ENCODE peak calls at places on chromosomes 2 and 18, in nine cellular contexts. One of them, this sample, is unnamed.

GRCh38 chr2:101374821-101375561 is 12.3 kb downstream of the CREG2 start:
- DNase-seq in AG04450: no peak
- DNase-seq in AG10803: no peak
- DNase-seq in breast epithelium: no peak
- DNase-seq in RWPE2: no peak
- DNase-seq in heart right ventricle: no peak
- DNase-seq in endothelial cell of umbilical vein: no peak
- DNase-seq in transverse colon: no peak
- DNase-seq in lower lobe of right lung: no peak
- DNase-seq in this sample: no peak

GRCh38 chr2:102109016-102109415 is 33.5 kb upstream of the IL1R1 start:
- DNase-seq in AG04450: no peak
- DNase-seq in AG10803: no peak
- DNase-seq in breast epithelium: no peak
- DNase-seq in RWPE2: no peak
- DNase-seq in heart right ventricle: no peak
- DNase-seq in endothelial cell of umbilical vein: no peak
- DNase-seq in transverse colon: no peak
- DNase-seq in lower lobe of right lung: no peak
- DNase-seq in this sample: no peak

GRCh38 chr18:10453885-10454772 is at the start of gene APCDD1:
- DNase-seq in AG04450: no peak
- DNase-seq in AG10803: no peak
- DNase-seq in breast epithelium: peak; percentile 63
- DNase-seq in RWPE2: no peak
- DNase-seq in heart right ventricle: peak; percentile 67
- DNase-seq in endothelial cell of umbilical vein: no peak
- DNase-seq in transverse colon: peak; percentile 45
- DNase-seq in lower lobe of right lung: peak; percentile 80
- DNase-seq in this sample: no peak

GRCh38 chr2:74238879-74239278 is 40.5 kb downstream of the MTHFD2 start:
- DNase-seq in AG04450: no peak
- DNase-seq in AG10803: peak; percentile 72
- DNase-seq in breast epithelium: no peak
- DNase-seq in RWPE2: no peak
- DNase-seq in heart right ventricle: no peak
- DNase-seq in endothelial cell of umbilical vein: peak; percentile 8
- DNase-seq in transverse colon: no peak
- DNase-seq in lower lobe of right lung: no peak
- DNase-seq in this sample: no peak

GRCh38 chr2:188678921-188679320 is 295.3 kb upstream of the COL3A1 start:
- DNase-seq in AG04450: no peak
- DNase-seq in AG10803: peak; percentile 75
- DNase-seq in breast epithelium: no peak
- DNase-seq in RWPE2: no peak
- DNase-seq in heart right ventricle: no peak
- DNase-seq in endothelial cell of umbilical vein: no peak
- DNase-seq in transverse colon: no peak
- DNase-seq in lower lobe of right lung: no peak
- DNase-seq in this sample: no peak

GRCh38 chr2:98648451-98648850 is 40.1 kb downstream of the UNC50 start:
- DNase-seq in AG04450: no peak
- DNase-seq in AG10803: no peak
- DNase-seq in breast epithelium: no peak
- DNase-seq in RWPE2: no peak
- DNase-seq in heart right ventricle: no peak
- DNase-seq in endothelial cell of umbilical vein: no peak
- DNase-seq in transverse colon: no peak
- DNase-seq in lower lobe of right lung: no peak
- DNase-seq in this sample: no peak

GRCh38 chr18:62991389-62991788 is 276.0 kb downstream of the PHLPP1 start:
- DNase-seq in AG04450: no peak
- DNase-seq in AG10803: no peak
- DNase-seq in breast epithelium: no peak
- DNase-seq in RWPE2: no peak
- DNase-seq in heart right ventricle: no peak
- DNase-seq in endothelial cell of umbilical vein: no peak
- DNase-seq in transverse colon: no peak
- DNase-seq in lower lobe of right lung: no peak
- DNase-seq in this sample: no peak

GRCh38 chr2:239947361-239948045 is 77.6 kb downstream of the NDUFA10 start:
- DNase-seq in AG04450: no peak
- DNase-seq in AG10803: no peak
- DNase-seq in breast epithelium: peak; percentile 46
- DNase-seq in RWPE2: peak; percentile 21
- DNase-seq in heart right ventricle: no peak
- DNase-seq in endothelial cell of umbilical vein: no peak
- DNase-seq in transverse colon: no peak
- DNase-seq in lower lobe of right lung: peak; percentile 40
- DNase-seq in this sample: no peak

GRCh38 chr2:68171684-68172083 is 14.0 kb downstream of the PNO1 start:
- DNase-seq in AG04450: no peak
- DNase-seq in AG10803: no peak
- DNase-seq in breast epithelium: no peak
- DNase-seq in RWPE2: no peak
- DNase-seq in heart right ventricle: no peak
- DNase-seq in endothelial cell of umbilical vein: no peak
- DNase-seq in transverse colon: no peak
- DNase-seq in lower lobe of right lung: no peak
- DNase-seq in this sample: no peak

GRCh38 chr2:86038291-86039081 is 67.2 kb downstream of the POLR1A start:
- DNase-seq in AG04450: no peak
- DNase-seq in AG10803: peak; percentile 86
- DNase-seq in breast epithelium: no peak
- DNase-seq in RWPE2: no peak
- DNase-seq in heart right ventricle: no peak
- DNase-seq in endothelial cell of umbilical vein: peak; percentile 20
- DNase-seq in transverse colon: peak; percentile 54
- DNase-seq in lower lobe of right lung: no peak
- DNase-seq in this sample: no peak

GRCh38 chr2:173161040-173161439 is 85.4 kb downstream of the MAP3K20 start:
- DNase-seq in AG04450: no peak
- DNase-seq in AG10803: no peak
- DNase-seq in breast epithelium: no peak
- DNase-seq in RWPE2: no peak
- DNase-seq in heart right ventricle: no peak
- DNase-seq in endothelial cell of umbilical vein: no peak
- DNase-seq in transverse colon: no peak
- DNase-seq in lower lobe of right lung: no peak
- DNase-seq in this sample: no peak

GRCh38 chr2:100822587-100823248 is 2.8 kb downstream of the NPAS2 start:
- DNase-seq in AG04450: no peak
- DNase-seq in AG10803: peak; percentile 62
- DNase-seq in breast epithelium: no peak
- DNase-seq in RWPE2: no peak
- DNase-seq in heart right ventricle: peak; percentile 54
- DNase-seq in endothelial cell of umbilical vein: peak; percentile 89
- DNase-seq in transverse colon: no peak
- DNase-seq in lower lobe of right lung: no peak
- DNase-seq in this sample: no peak

GRCh38 chr2:16948073-16948472 is 282.4 kb upstream of the CYRIA start:
- DNase-seq in AG04450: no peak
- DNase-seq in AG10803: no peak
- DNase-seq in breast epithelium: no peak
- DNase-seq in RWPE2: no peak
- DNase-seq in heart right ventricle: no peak
- DNase-seq in endothelial cell of umbilical vein: no peak
- DNase-seq in transverse colon: no peak
- DNase-seq in lower lobe of right lung: no peak
- DNase-seq in this sample: no peak

GRCh38 chr18:67232406-67232805 is 284.1 kb downstream of the DSEL start:
- DNase-seq in AG04450: no peak
- DNase-seq in AG10803: peak; percentile 80
- DNase-seq in breast epithelium: no peak
- DNase-seq in RWPE2: no peak
- DNase-seq in heart right ventricle: no peak
- DNase-seq in endothelial cell of umbilical vein: peak; percentile 96
- DNase-seq in transverse colon: no peak
- DNase-seq in lower lobe of right lung: no peak
- DNase-seq in this sample: no peak

DNA sequence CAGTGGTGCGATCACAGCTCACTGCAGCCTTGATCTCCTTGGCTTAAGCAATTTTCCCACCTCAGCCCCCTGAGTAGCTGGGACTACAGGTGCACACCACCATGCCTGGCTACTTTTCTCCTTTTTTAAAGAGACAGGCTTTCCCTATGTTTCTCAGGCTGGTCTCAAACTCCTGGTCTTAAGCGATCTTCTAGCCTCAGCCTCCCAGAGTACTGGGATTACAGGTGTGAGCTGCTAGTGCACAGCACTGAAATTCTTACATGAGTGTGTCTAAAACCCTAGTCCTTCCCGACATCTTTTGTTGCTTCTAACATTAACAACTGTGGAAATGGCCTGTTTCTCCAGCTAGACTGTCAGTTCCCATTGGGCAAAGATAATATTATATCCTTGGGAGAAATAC is 2.9 kb downstream of the UGP2 start:
- DNase-seq in AG04450: no peak
- DNase-seq in AG10803: no peak
- DNase-seq in breast epithelium: no peak
- DNase-seq in RWPE2: no peak
- DNase-seq in heart right ventricle: no peak
- DNase-seq in endothelial cell of umbilical vein: no peak
- DNase-seq in transverse colon: no peak
- DNase-seq in lower lobe of right lung: no peak
- DNase-seq in this sample: no peak
- H3K4me3 ChIP-seq in AG04450: no peak overlapping the region
- H3K4me3 ChIP-seq in AG10803: peak overlapping the region; percentile 84
- H3K4me3 ChIP-seq in breast epithelium: no peak overlapping the region
- H3K4me3 ChIP-seq in RWPE2: no peak overlapping the region
- H3K4me3 ChIP-seq in heart right ventricle: no peak overlapping the region
- H3K4me3 ChIP-seq in endothelial cell of umbilical vein: no peak overlapping the region
- H3K4me3 ChIP-seq in transverse colon: no peak overlapping the region
- H3K4me3 ChIP-seq in lower lobe of right lung: no peak overlapping the region
- H3K4me3 ChIP-seq in this sample: no peak overlapping the region

DNA sequence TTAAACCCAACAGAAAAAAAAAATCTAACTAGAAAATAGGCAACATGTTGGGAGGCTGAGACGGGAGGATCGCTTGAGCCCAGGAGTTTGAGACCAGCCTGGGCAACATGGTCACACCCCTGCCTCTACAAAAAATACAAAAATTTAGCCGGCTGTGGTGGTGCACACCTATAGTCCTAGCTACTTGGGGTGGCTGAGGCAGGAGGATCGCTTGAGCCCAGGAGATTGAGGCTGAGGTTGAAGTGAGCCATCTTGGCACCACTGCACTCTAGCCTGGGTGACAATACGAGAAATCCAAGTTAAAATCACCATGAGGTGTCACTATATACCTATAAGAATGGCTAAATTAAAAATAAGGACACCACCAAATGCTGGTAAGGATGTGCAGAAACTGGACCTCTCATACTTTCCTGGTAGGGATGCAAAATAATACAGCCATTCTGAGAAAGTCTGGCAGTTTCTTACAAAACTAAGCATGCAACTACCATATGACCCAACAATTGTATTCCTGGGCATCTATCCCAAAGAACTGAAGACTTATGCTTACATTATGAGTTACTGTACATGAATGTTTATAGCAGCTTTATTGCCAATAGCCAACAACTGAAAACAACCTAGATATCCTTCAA is 2.2 kb downstream of the SEPTIN10 start:
- DNase-seq in AG04450: peak; percentile 78
- DNase-seq in AG10803: peak; percentile 87
- DNase-seq in breast epithelium: no peak
- DNase-seq in RWPE2: no peak
- DNase-seq in heart right ventricle: no peak
- DNase-seq in endothelial cell of umbilical vein: peak; percentile 50
- DNase-seq in transverse colon: no peak
- DNase-seq in lower lobe of right lung: no peak
- DNase-seq in this sample: no peak
- TF ChIP-seq CTCF in AG04450: no peak
- TF ChIP-seq CTCF in AG10803: no peak
- TF ChIP-seq CTCF in breast epithelium: no peak
- TF ChIP-seq CTCF in RWPE2: peak; percentile 28
- TF ChIP-seq CTCF in heart right ventricle: no peak
- TF ChIP-seq CTCF in endothelial cell of umbilical vein: no peak
- TF ChIP-seq CTCF in transverse colon: no peak
- TF ChIP-seq CTCF in lower lobe of right lung: no peak
- TF ChIP-seq CTCF in this sample: peak; percentile 45

GRCh38 chr2:46173636-46174253 is 123.5 kb upstream of the EPAS1 start:
- DNase-seq in AG04450: no peak
- DNase-seq in AG10803: no peak
- DNase-seq in breast epithelium: no peak
- DNase-seq in RWPE2: no peak
- DNase-seq in heart right ventricle: no peak
- DNase-seq in endothelial cell of umbilical vein: no peak
- DNase-seq in transverse colon: no peak
- DNase-seq in lower lobe of right lung: no peak
- DNase-seq in this sample: no peak

GRCh38 chr2:46174559-46175170 is 122.5 kb upstream of the EPAS1 start:
- DNase-seq in AG04450: no peak
- DNase-seq in AG10803: no peak
- DNase-seq in breast epithelium: no peak
- DNase-seq in RWPE2: no peak
- DNase-seq in heart right ventricle: no peak
- DNase-seq in endothelial cell of umbilical vein: no peak
- DNase-seq in transverse colon: peak; percentile 43
- DNase-seq in lower lobe of right lung: no peak
- DNase-seq in this sample: no peak

GRCh38 chr2:46173030-46173429 is 124.2 kb upstream of the EPAS1 start:
- DNase-seq in AG04450: no peak
- DNase-seq in AG10803: no peak
- DNase-seq in breast epithelium: no peak
- DNase-seq in RWPE2: no peak
- DNase-seq in heart right ventricle: no peak
- DNase-seq in endothelial cell of umbilical vein: no peak
- DNase-seq in transverse colon: no peak
- DNase-seq in lower lobe of right lung: no peak
- DNase-seq in this sample: no peak

GRCh38 chr2:46177461-46178089 is 119.6 kb upstream of the EPAS1 start:
- DNase-seq in AG04450: no peak
- DNase-seq in AG10803: peak; percentile 23
- DNase-seq in breast epithelium: no peak
- DNase-seq in RWPE2: no peak
- DNase-seq in heart right ventricle: no peak
- DNase-seq in endothelial cell of umbilical vein: no peak
- DNase-seq in transverse colon: no peak
- DNase-seq in lower lobe of right lung: no peak
- DNase-seq in this sample: no peak

DNA sequence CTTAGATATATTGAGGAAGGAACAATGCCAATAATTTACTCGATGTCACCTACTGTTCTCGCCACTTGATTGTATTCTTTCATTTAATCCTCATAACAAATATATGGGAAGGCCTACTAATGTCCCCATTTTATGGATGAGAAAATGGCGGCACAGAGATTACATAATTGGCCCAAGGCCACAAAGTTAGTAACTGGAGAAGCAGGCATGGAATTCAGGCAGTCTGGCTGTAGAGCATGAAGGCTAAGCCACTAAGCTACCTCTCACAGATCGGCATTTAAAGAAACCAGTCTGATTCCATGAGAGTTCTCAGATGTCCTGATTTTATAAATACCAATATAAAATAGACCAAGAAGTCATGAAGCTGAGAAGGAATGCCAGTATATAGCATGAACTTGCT is 121.8 kb upstream of the EPAS1 start:
- DNase-seq in AG04450: no peak
- DNase-seq in AG10803: peak; percentile 64
- DNase-seq in breast epithelium: no peak
- DNase-seq in RWPE2: no peak
- DNase-seq in heart right ventricle: no peak
- DNase-seq in endothelial cell of umbilical vein: no peak
- DNase-seq in transverse colon: no peak
- DNase-seq in lower lobe of right lung: no peak
- DNase-seq in this sample: no peak
- H3K4me3 ChIP-seq in AG04450: no peak overlapping the region
- H3K4me3 ChIP-seq in AG10803: no peak overlapping the region
- H3K4me3 ChIP-seq in breast epithelium: no peak overlapping the region
- H3K4me3 ChIP-seq in RWPE2: no peak overlapping the region
- H3K4me3 ChIP-seq in heart right ventricle: no peak overlapping the region
- H3K4me3 ChIP-seq in endothelial cell of umbilical vein: no peak overlapping the region
- H3K4me3 ChIP-seq in transverse colon: no peak overlapping the region
- H3K4me3 ChIP-seq in lower lobe of right lung: no peak overlapping the region
- H3K4me3 ChIP-seq in this sample: no peak overlapping the region

GRCh38 chr18:48683661-48684060 is 144.8 kb downstream of the CTIF start:
- DNase-seq in AG04450: no peak
- DNase-seq in AG10803: no peak
- DNase-seq in breast epithelium: no peak
- DNase-seq in RWPE2: no peak
- DNase-seq in heart right ventricle: no peak
- DNase-seq in endothelial cell of umbilical vein: no peak
- DNase-seq in transverse colon: no peak
- DNase-seq in lower lobe of right lung: no peak
- DNase-seq in this sample: no peak
- TF ChIP-seq CTCF in AG04450: no peak
- TF ChIP-seq CTCF in AG10803: no peak
- TF ChIP-seq CTCF in breast epithelium: no peak
- TF ChIP-seq CTCF in RWPE2: no peak
- TF ChIP-seq CTCF in heart right ventricle: no peak
- TF ChIP-seq CTCF in endothelial cell of umbilical vein: no peak
- TF ChIP-seq CTCF in transverse colon: no peak
- TF ChIP-seq CTCF in lower lobe of right lung: no peak
- TF ChIP-seq CTCF in this sample: no peak

This sample was measured in LNCaP clone FGC.